ENCODE peak calls at places on chromosome 16, in seven cellular contexts. A, F, H, Q, E, T and D are unnamed samples.

GRCh38 chr16:2198283-2198682 is 1.9 kb upstream of the CASKIN1 start:
- DNase-seq in A (no peak), F (no peak), H (no peak), Q (no peak), E (no peak), T (no peak), D (no peak)

GRCh38 chr16:56932588-56933265 is 785 bp downstream of the HERPUD1 start:
- DNase-seq in A (peak; percentile 78), F (peak; percentile 84), H (peak; percentile 81), Q (peak; percentile 66), E (peak; percentile 88), T (peak; percentile 54), D (peak; percentile 92)

GRCh38 chr16:57618306-57619132 is 9.9 kb upstream of the ADGRG1 start:
- DNase-seq in A (no peak), F (no peak), H (peak; percentile 33), Q (no peak), E (no peak), T (no peak), D (peak; percentile 60)

GRCh38 chr16:2042171-2042570 is 5.5 kb downstream of the NTHL1 start:
- DNase-seq in A (no peak), F (no peak), H (no peak), Q (no peak), E (no peak), T (no peak), D (no peak)

GRCh38 chr16:48687421-48688038 is 77.5 kb upstream of the N4BP1 start:
- DNase-seq in A (peak; percentile 18), F (peak; percentile 10), H (peak; percentile 79), Q (peak; percentile 83), E (peak; percentile 70), T (no peak), D (no peak)

GRCh38 chr16:88977028-88977844 is at the start of gene CBFA2T3:
- DNase-seq in A (peak; percentile 64), F (peak; percentile 45), H (peak; percentile 40), Q (no peak), E (peak; percentile 55), T (no peak), D (no peak)

GRCh38 chr16:79599256-79599836 is 1.2 kb downstream of the MAF start:
- DNase-seq in A (no peak), F (no peak), H (peak; percentile 4), Q (peak; percentile 16), E (no peak), T (no peak), D (peak; percentile 75)

GRCh38 chr16:56281256-56281805 is 90.0 kb downstream of the GNAO1 start:
- DNase-seq in A (no peak), F (no peak), H (no peak), Q (peak; percentile 36), E (no peak), T (no peak), D (no peak)

GRCh38 chr16:13793788-13794461 is 126.0 kb upstream of the ERCC4 start:
- DNase-seq in A (no peak), F (no peak), H (no peak), Q (no peak), E (no peak), T (no peak), D (no peak)

GRCh38 chr16:734981-735881 is 5.6 kb downstream of the CIAO3 start:
- DNase-seq in A (no peak), F (no peak), H (no peak), Q (no peak), E (no peak), T (no peak), D (no peak)

GRCh38 chr16:5925850-5926249 is 828.3 kb upstream of the EEF2KMT start:
- DNase-seq in A (no peak), F (no peak), H (no peak), Q (no peak), E (no peak), T (no peak), D (no peak)

GRCh38 chr16:78513838-78514237 is 414.4 kb downstream of the WWOX start:
- DNase-seq in A (peak; percentile 40), F (no peak), H (no peak), Q (no peak), E (no peak), T (no peak), D (no peak)

GRCh38 chr16:19935696-19936095 is 51.0 kb upstream of the GPRC5B start:
- DNase-seq in A (no peak), F (no peak), H (peak; percentile 12), Q (no peak), E (no peak), T (no peak), D (no peak)

GRCh38 chr16:83272201-83272600 is 535.6 kb upstream of the HSBP1 start:
- DNase-seq in A (no peak), F (no peak), H (no peak), Q (no peak), E (no peak), T (no peak), D (no peak)

GRCh38 chr16:1929578-1930337 is 11.5 kb upstream of the HS3ST6 start:
- DNase-seq in A (peak; percentile 80), F (peak; percentile 83), H (peak; percentile 90), Q (peak; percentile 82), E (peak; percentile 91), T (peak; percentile 40), D (peak; percentile 86)

GRCh38 chr16:75254359-75254837 is 3.0 kb upstream of the BCAR1 start:
- DNase-seq in A (peak; percentile 33), F (no peak), H (peak; percentile 63), Q (peak; percentile 91), E (no peak), T (no peak), D (no peak)
- H3K27ac ChIP-seq in A (peak overlapping the region; percentile 82), F (peak overlapping the region; percentile 97), H (peak overlapping the region; percentile 89), Q (peak overlapping the region; percentile 62), E (peak overlapping the region; percentile 8), T (peak overlapping the region; percentile 96), D (peak overlapping the region; percentile 98)

GRCh38 chr16:29841631-29842030 is 21.4 kb downstream of the MVP start:
- DNase-seq in A (no peak), F (no peak), H (no peak), Q (no peak), E (no peak), T (no peak), D (no peak)

GRCh38 chr16:29845656-29846055 is 17.4 kb downstream of the CDIPT start:
- DNase-seq in A (no peak), F (no peak), H (no peak), Q (no peak), E (no peak), T (no peak), D (no peak)

GRCh38 chr16:29842732-29843346 is 20.2 kb downstream of the CDIPT start:
- DNase-seq in A (no peak), F (no peak), H (no peak), Q (no peak), E (no peak), T (no peak), D (no peak)

GRCh38 chr16:29843942-29844341 is 19.1 kb downstream of the CDIPT start:
- DNase-seq in A (no peak), F (no peak), H (no peak), Q (no peak), E (no peak), T (no peak), D (no peak)

DNA sequence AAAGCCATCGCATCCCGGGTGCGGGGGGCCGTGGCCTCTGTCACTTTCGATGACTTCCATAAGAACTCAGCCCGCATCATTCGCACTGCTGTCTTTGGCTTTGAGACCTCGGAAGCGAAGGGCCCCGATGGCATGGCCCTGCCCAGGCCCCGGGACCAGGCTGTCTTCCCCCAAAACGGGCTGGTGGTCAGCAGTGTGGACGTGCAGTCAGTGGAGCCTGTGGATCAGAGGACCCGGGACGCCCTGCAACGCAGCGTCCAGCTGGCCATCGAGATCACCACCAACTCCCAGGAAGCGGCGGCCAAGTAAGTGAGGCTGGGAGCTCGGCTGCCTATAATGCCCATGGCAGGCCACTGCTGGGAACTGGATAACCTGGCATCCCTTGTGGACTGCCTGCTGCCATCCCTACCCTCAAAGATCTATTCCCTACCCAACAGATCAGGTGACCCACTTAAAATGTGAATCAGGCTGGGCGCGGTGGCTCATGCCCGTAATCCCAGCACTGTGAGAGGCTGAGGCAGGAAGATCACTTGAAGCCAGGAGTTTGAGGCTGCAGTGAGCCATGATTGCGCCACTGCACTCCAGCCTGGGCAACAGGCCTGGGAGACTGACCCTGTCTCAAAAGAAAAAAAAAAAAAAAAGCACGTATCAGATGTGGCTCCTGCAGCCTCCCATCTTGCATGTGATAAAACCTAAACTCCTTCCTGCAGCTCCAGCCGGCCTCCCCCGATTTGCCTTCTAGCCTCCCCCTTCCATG is 18.3 kb downstream of the CDIPT start:
- DNase-seq in A (peak; percentile 77), F (no peak), H (peak; percentile 85), Q (no peak), E (peak; percentile 71), T (no peak), D (no peak)
- H3K27ac ChIP-seq in A (peak overlapping the region; percentile 55), F (no peak overlapping the region), H (no peak overlapping the region), Q (no peak overlapping the region), E (no peak overlapping the region), T (no peak overlapping the region), D (no peak overlapping the region)

GRCh38 chr16:54426550-54426843 is 139.9 kb upstream of the IRX3 start:
- DNase-seq in A (no peak), F (no peak), H (no peak), Q (no peak), E (no peak), T (no peak), D (no peak)

GRCh38 chr16:54424043-54424451 is 137.5 kb upstream of the IRX3 start:
- DNase-seq in A (no peak), F (no peak), H (no peak), Q (no peak), E (no peak), T (no peak), D (no peak)

GRCh38 chr16:54422569-54422978 is 136.0 kb upstream of the IRX3 start:
- DNase-seq in A (no peak), F (no peak), H (no peak), Q (no peak), E (no peak), T (no peak), D (no peak)

GRCh38 chr16:54425681-54426549 is 139.3 kb upstream of the IRX3 start:
- DNase-seq in A (no peak), F (no peak), H (no peak), Q (no peak), E (no peak), T (no peak), D (no peak)

GRCh38 chr16:54425068-54425467 is 138.5 kb upstream of the IRX3 start:
- DNase-seq in A (no peak), F (no peak), H (no peak), Q (no peak), E (no peak), T (no peak), D (no peak)
- H3K27ac ChIP-seq in A (no peak overlapping the region), F (no peak overlapping the region), H (no peak overlapping the region), Q (no peak overlapping the region), E (no peak overlapping the region), T (no peak overlapping the region), D (no peak overlapping the region)

DNA sequence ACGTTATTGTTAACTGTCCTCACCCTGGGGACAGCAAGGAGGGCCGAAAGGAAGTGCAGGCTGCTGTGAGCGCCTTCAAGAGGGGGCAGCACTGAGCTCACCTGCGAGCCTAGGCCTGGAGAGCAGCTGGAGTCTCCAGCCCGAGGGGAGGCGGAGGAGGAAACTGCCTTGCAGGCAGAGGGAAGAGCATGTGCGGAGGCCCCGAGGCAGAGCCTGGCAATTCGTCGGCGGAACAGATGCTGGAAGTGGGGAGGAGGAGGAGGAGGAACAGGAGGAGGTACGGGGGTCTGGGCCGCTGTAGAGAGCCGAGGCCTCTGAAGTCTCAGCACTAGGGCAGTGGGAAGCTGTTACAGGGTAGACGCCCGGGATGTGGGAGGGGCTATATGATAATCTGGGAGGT is 49.6 kb upstream of the PLCG2 start:
- DNase-seq in A (no peak), F (no peak), H (no peak), Q (no peak), E (no peak), T (no peak), D (no peak)
- H3K27ac ChIP-seq in A (no peak overlapping the region), F (no peak overlapping the region), H (no peak overlapping the region), Q (peak overlapping the region; percentile 84), E (no peak overlapping the region), T (no peak overlapping the region), D (no peak overlapping the region)